ENCODE peak calls at places on chromosomes 7 and 10, in five cellular contexts. P is GM12891, R is mucosa of descending colon, D is substantia nigra, J is hepatic stellate cell. B is an unnamed sample.

GRCh38 chr10:55550241-55550640 is 749.2 kb upstream of the PCDH15 start:
- DNase-seq in P (no peak), R (no peak), D (no peak), J (no peak), B (no peak)

GRCh38 chr10:94200148-94200846 is 162.4 kb downstream of the NOC3L start:
- DNase-seq in P (no peak), R (no peak), D (no peak), J (no peak), B (no peak)

GRCh38 chr10:98257198-98257597 is 10.8 kb downstream of the LOXL4 start:
- DNase-seq in P (no peak), R (no peak), D (no peak), J (no peak), B (no peak)

GRCh38 chr10:80284522-80284921 is 4.9 kb downstream of the MAT1A start:
- DNase-seq in P (no peak), R (no peak), D (no peak), J (no peak), B (no peak)

GRCh38 chr7:155258233-155258575 is 39.5 kb upstream of the INSIG1 start:
- DNase-seq in P (no peak), R (no peak), D (no peak), J (peak), B (no peak)

GRCh38 chr7:99741438-99741795 is 6.4 kb upstream of the CYP3A7 start:
- DNase-seq in P (no peak), R (no peak), D (no peak), J (no peak), B (no peak)

GRCh38 chr7:117203205-117203604 is 119.7 kb downstream of the WNT2 start:
- DNase-seq in P (no peak), R (no peak), D (no peak), J (no peak), B (no peak)

GRCh38 chr7:123944395-123944794 is 19.4 kb downstream of the SPAM1 start:
- DNase-seq in P (no peak), R (no peak), D (no peak), J (no peak), B (no peak)

GRCh38 chr10:84715911-84716310 is 387.5 kb downstream of the CCSER2 start:
- DNase-seq in P (peak), R (peak), D (no peak), J (peak), B (no peak)

GRCh38 chr10:14163374-14164125 is 167.2 kb downstream of the FRMD4A start:
- DNase-seq in P (no peak), R (no peak), D (no peak), J (no peak), B (no peak)

GRCh38 chr7:69429817-69430501 is 168.3 kb upstream of the AUTS2 start:
- DNase-seq in P (no peak), R (peak), D (no peak), J (no peak), B (peak)

GRCh38 chr7:1852781-1853618 is 182.9 kb downstream of the ELFN1 start:
- DNase-seq in P (no peak), R (peak), D (no peak), J (no peak), B (peak)

B was measured in lower lobe of right lung.